ENCODE peak calls at places on chromosomes 3 and 15, in seven cellular contexts. B is lower lobe of right lung, H is spleen, O is heart right ventricle, L is uterus, T is left lung, Y is fibroblast of lung. C is an unnamed sample.
A peak's percentile ranks its signal among the peaks of the same experiment; 100 is the strongest.

GRCh38 chr3:134029734-134030381 is at the start of gene SLCO2A1:
- DNase-seq in B (peak; percentile 64), H (no peak), O (peak; percentile 32), L (peak; percentile 44), T (peak; percentile 56), Y (peak; percentile 51), C (no peak)

GRCh38 chr3:30346927-30347320 is 259.5 kb upstream of the TGFBR2 start:
- DNase-seq in B (no peak), H (no peak), O (no peak), L (no peak), T (no peak), Y (no peak), C (no peak)

GRCh38 chr15:96042734-96043224 is 287.7 kb upstream of the NR2F2 start:
- DNase-seq in B (no peak), H (no peak), O (no peak), L (no peak), T (no peak), Y (no peak), C (no peak)

GRCh38 chr3:170081079-170081741 is 43.4 kb downstream of the GPR160 start:
- DNase-seq in B (no peak), H (no peak), O (no peak), L (no peak), T (no peak), Y (peak; percentile 85), C (no peak)

GRCh38 chr3:194270627-194271458 is 80.3 kb downstream of the CPN2 start:
- DNase-seq in B (peak; percentile 76), H (peak; percentile 90), O (peak; percentile 91), L (peak; percentile 78), T (peak; percentile 78), Y (peak; percentile 70), C (no peak)

GRCh38 chr3:59782664-59783063 is 732.8 kb upstream of the CFAP20DC start:
- DNase-seq in B (no peak), H (no peak), O (no peak), L (no peak), T (no peak), Y (no peak), C (no peak)

GRCh38 chr15:24761704-24762302 is 86.2 kb downstream of the NPAP1 start:
- DNase-seq in B (no peak), H (no peak), O (no peak), L (no peak), T (no peak), Y (peak; percentile 8), C (no peak)

GRCh38 chr3:66744521-66744920 is 243.7 kb upstream of the LRIG1 start:
- DNase-seq in B (no peak), H (no peak), O (no peak), L (no peak), T (no peak), Y (no peak), C (no peak)

GRCh38 chr3:190424478-190425439 is 24.9 kb downstream of the TMEM207 start:
- DNase-seq in B (peak; percentile 71), H (peak; percentile 58), O (peak; percentile 18), L (peak; percentile 54), T (peak; percentile 36), Y (peak; percentile 61), C (peak; percentile 79)

GRCh38 chr15:54101664-54102270 is 123.5 kb downstream of the UNC13C start:
- DNase-seq in B (no peak), H (no peak), O (no peak), L (no peak), T (no peak), Y (no peak), C (no peak)

GRCh38 chr3:138899592-138899991 is 47.3 kb downstream of the FOXL2 start:
- DNase-seq in B (no peak), H (no peak), O (no peak), L (no peak), T (no peak), Y (no peak), C (no peak)

GRCh38 chr3:135918600-135918999 is 46.9 kb upstream of the PPP2R3A start:
- DNase-seq in B (no peak), H (no peak), O (no peak), L (no peak), T (no peak), Y (peak; percentile 45), C (no peak)

DNA sequence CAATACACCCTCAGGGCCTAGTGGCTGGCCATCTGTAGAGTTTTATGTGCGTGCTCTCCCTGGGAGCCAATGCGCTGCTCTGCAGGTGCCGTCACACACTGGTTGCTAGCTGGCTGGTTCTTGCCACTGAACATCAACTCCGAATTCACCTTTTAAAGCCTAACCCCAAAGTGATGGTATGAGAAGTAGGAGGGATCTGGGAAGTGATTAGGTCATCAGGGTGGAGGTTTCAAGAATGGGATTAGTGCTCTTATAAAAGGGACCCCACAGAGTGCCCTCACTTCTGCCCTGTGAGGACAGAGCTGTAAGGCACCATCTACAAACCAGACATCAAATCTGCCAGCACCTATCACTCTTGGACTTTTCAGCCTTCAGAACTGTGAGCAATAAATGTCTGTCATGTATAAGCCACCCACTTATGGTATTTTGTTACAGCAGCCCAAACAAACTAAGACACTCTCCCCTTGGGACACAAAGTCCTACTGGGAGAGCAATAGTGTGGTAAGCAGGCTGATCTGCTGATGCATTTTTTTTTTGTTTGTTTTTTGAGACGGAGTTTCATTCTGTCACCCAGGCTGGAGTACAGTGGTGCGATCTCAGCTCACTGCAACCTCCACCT is 20.3 kb downstream of the RGMA start:
- DNase-seq in B (no peak), H (no peak), O (no peak), L (no peak), T (no peak), Y (no peak), C (no peak)
- H3K4me1 ChIP-seq in B (peaks cover 15% of the 10 kb centered on the region), H (peaks cover 18% of the 10 kb centered on the region), O (peaks cover 24% of the 10 kb centered on the region), L (peaks cover 7% of the 10 kb centered on the region), T (peaks cover 18% of the 10 kb centered on the region), Y (no peaks in the 10 kb centered on the region), C (peaks cover 3% of the 10 kb centered on the region)

GRCh38 chr3:188830955-188831354 is 340.8 kb upstream of the TPRG1 start:
- DNase-seq in B (no peak), H (no peak), O (no peak), L (no peak), T (no peak), Y (no peak), C (no peak)
- TF ChIP-seq CTCF in B (peak; percentile 23), H (no peak), O (peak; percentile 39), L (no peak), T (no peak), Y (peak; percentile 40), C (peak; percentile 59)

GRCh38 chr3:71930056-71930991 is 145.4 kb upstream of the PROK2 start:
- DNase-seq in B (no peak), H (no peak), O (peak; percentile 4), L (peak; percentile 36), T (no peak), Y (peak; percentile 49), C (peak; percentile 25)

GRCh38 chr3:71931930-71932329 is 147.0 kb upstream of the PROK2 start:
- DNase-seq in B (no peak), H (no peak), O (no peak), L (no peak), T (no peak), Y (no peak), C (no peak)

GRCh38 chr3:71934520-71934919 is 149.6 kb upstream of the PROK2 start:
- DNase-seq in B (no peak), H (no peak), O (no peak), L (no peak), T (no peak), Y (no peak), C (no peak)
- H3K27ac ChIP-seq in B (no peak overlapping the region), H (no peak overlapping the region), O (no peak overlapping the region), L (no peak overlapping the region), T (no peak overlapping the region), Y (no peak overlapping the region), C (no peak overlapping the region)

GRCh38 chr3:97359958-97360357 is 404.6 kb upstream of the ARL6 start:
- DNase-seq in B (no peak), H (no peak), O (no peak), L (no peak), T (no peak), Y (no peak), C (no peak)
- H3K4me1 ChIP-seq in B (no peaks in the 10 kb centered on the region), H (no peaks in the 10 kb centered on the region), O (no peaks in the 10 kb centered on the region), L (no peaks in the 10 kb centered on the region), T (no peaks in the 10 kb centered on the region), Y (no peaks in the 10 kb centered on the region), C (no peaks in the 10 kb centered on the region)

DNA sequence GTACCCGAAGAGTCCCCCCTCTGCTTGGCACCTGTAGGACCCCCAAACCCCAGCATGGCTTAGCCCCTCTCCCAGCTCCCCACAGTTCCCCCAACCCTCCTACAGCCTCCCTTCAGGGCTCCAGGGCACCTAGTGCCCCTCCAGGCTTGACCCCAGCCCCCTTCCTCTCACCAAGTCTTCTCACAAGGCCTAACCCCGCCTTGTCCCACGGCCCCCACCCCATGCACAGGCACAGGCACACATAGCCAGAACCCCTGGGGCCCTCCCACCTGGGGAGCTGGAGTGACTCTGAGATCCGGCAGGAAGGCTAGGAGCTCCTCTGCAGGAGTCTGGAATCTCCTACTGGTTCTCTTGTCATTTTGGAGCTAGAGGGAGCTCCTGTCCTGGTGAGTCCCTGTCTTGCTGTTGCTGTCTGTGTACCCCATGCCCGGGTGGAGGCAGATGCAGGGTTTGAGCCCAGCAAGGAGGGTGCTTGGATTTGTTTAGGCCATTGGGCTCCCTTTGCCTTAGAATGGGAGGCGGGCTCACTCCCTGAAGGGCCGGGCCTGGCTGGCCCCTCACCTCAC is 39.6 kb downstream of the KLF13 start:
- DNase-seq in B (peak; percentile 74), H (peak; percentile 87), O (peak; percentile 55), L (peak; percentile 62), T (no peak), Y (no peak), C (no peak)
- TF ChIP-seq CTCF in B (no peak), H (no peak), O (peak; percentile 17), L (no peak), T (peak; percentile 3), Y (peak; percentile 26), C (peak; percentile 55)

DNA sequence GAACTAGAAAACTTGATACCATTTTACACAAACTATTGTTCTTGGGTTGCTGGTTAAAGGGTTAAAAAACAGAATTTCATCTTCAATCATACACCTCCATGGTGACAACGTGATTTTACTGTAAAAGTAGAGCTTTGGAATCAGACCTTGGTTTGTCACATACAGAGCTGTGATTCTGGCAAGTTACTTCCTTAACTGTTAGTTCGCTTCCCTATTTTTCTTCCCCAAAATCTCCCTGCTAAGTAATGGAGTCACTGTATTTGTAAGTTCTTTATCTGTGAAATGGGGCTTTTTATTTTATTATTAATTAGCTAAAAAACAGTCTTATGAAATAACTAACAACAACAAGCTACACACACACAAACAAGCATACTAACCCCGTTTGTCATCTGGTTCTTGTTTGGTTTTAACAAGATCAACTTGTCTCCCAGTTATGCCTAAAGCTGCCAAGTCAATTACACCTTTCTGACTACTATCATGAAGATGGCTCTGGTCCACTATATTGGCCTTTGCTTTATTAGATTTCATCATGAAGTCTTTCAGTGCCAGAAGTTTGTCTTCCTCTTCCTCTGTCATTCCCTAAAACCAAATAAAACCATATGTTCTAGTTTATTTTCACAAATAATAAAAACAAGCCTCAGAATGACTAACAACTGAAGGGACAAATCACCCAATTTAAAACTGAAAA is 38.6 kb downstream of the PIK3R4 start:
- DNase-seq in B (no peak), H (no peak), O (no peak), L (no peak), T (no peak), Y (no peak), C (no peak)
- H3K27ac ChIP-seq in B (no peak overlapping the region), H (no peak overlapping the region), O (no peak overlapping the region), L (no peak overlapping the region), T (no peak overlapping the region), Y (no peak overlapping the region), C (no peak overlapping the region)

DNA sequence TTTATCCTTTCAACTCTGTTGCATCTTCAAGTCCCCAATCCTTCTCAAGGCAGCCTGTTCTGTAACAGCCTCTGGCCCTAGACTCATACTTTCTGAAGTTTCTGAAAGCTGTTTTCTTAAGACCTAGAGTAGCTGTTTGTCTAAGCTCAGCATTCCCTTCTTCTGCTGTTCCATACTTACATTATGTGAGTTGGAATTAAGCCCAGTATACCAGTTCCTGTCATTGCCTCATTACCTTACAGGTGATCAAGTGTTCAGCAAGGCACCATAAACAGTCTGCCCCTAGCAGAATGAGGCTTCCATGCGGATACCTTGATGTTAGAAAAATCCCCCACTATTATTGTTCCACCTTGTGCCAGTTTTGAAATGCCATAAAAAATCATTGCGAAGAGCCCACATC is 180.6 kb downstream of the PLCL2 start:
- DNase-seq in B (no peak), H (no peak), O (no peak), L (no peak), T (no peak), Y (no peak), C (no peak)
- H3K4me1 ChIP-seq in B (no peaks in the 10 kb centered on the region), H (no peaks in the 10 kb centered on the region), O (peaks cover 19% of the 10 kb centered on the region), L (no peaks in the 10 kb centered on the region), T (no peaks in the 10 kb centered on the region), Y (no peaks in the 10 kb centered on the region), C (no peaks in the 10 kb centered on the region)